ENCODE peak calls at places on chromosomes 3 and 15, in four cellular contexts. K is left ventricle myocardium inferior, N is lower lobe of right lung, H is suprapubic skin. W is an unnamed sample. For H3K27me3, the result is how much of the 10 kb centered on the place peaks cover.

GRCh38 chr3:38990621-38991020 is 61.1 kb downstream of the SCN11A start:
- DNase-seq in K (no peak), N (no peak), H (no peak), W (no peak)

GRCh38 chr15:61839541-61839940 is 220.7 kb downstream of the VPS13C start:
- DNase-seq in K (no peak), N (no peak), H (no peak), W (no peak)

GRCh38 chr3:42032693-42033349 is 58.3 kb upstream of the TRAK1 start:
- DNase-seq in K (peak), N (peak), H (peak), W (no peak)

GRCh38 chr3:197300361-197300760 is 1.9 kb upstream of the DLG1 start:
- DNase-seq in K (no peak), N (no peak), H (no peak), W (no peak)

GRCh38 chr15:50862553-50862952 is 45.9 kb upstream of the AP4E1 start:
- DNase-seq in K (no peak), N (no peak), H (no peak), W (no peak)

GRCh38 chr3:185767324-185767688 is 57.5 kb downstream of the IGF2BP2 start:
- DNase-seq in K (no peak), N (no peak), H (no peak), W (no peak)

GRCh38 chr3:139897759-139898158 is 37.2 kb upstream of the CLSTN2 start:
- DNase-seq in K (no peak), N (no peak), H (no peak), W (no peak)

GRCh38 chr3:113532698-113533533 is 561 bp downstream of the SIDT1 start:
- DNase-seq in K (no peak), N (peak), H (no peak), W (no peak)

GRCh38 chr3:174206607-174207192 is 652.4 kb upstream of the NAALADL2 start:
- DNase-seq in K (no peak), N (no peak), H (no peak), W (no peak)

GRCh38 chr3:13595001-13595421 is 46.1 kb downstream of the FBLN2 start:
- DNase-seq in K (no peak), N (no peak), H (no peak), W (no peak)

GRCh38 chr15:52252781-52253180 is 42.8 kb downstream of the MYO5C start:
- DNase-seq in K (no peak), N (no peak), H (no peak), W (no peak)

GRCh38 chr15:85600001-85600400 is 194.7 kb downstream of the KLHL25 start:
- DNase-seq in K (no peak), N (no peak), H (no peak), W (no peak)

GRCh38 chr15:95458736-95459135 is 871.8 kb upstream of the NR2F2 start:
- DNase-seq in K (no peak), N (no peak), H (no peak), W (no peak)

GRCh38 chr3:61777483-61777882 is 216.1 kb downstream of the PTPRG start:
- DNase-seq in K (no peak), N (no peak), H (no peak), W (no peak)

GRCh38 chr3:11452312-11452711 is 180.1 kb downstream of the ATG7 start:
- DNase-seq in K (no peak), N (no peak), H (no peak), W (no peak)

GRCh38 chr15:45177285-45177684 is 10.5 kb downstream of the SHF start:
- DNase-seq in K (no peak), N (no peak), H (no peak), W (no peak)

GRCh38 chr15:65089206-65089824 is 12.8 kb downstream of the KBTBD13 start:
- DNase-seq in K (peak), N (peak), H (no peak), W (no peak)

GRCh38 chr15:92011611-92012367 is 158.3 kb downstream of the SLCO3A1 start:
- DNase-seq in K (no peak), N (no peak), H (no peak), W (no peak)

GRCh38 chr15:92017882-92018534 is 164.5 kb downstream of the SLCO3A1 start:
- DNase-seq in K (no peak), N (no peak), H (no peak), W (no peak)

GRCh38 chr15:92018535-92019239 is 165.2 kb downstream of the SLCO3A1 start:
- DNase-seq in K (no peak), N (no peak), H (no peak), W (no peak)

GRCh38 chr15:92012368-92012629 is 158.8 kb downstream of the SLCO3A1 start:
- DNase-seq in K (no peak), N (no peak), H (no peak), W (no peak)

DNA sequence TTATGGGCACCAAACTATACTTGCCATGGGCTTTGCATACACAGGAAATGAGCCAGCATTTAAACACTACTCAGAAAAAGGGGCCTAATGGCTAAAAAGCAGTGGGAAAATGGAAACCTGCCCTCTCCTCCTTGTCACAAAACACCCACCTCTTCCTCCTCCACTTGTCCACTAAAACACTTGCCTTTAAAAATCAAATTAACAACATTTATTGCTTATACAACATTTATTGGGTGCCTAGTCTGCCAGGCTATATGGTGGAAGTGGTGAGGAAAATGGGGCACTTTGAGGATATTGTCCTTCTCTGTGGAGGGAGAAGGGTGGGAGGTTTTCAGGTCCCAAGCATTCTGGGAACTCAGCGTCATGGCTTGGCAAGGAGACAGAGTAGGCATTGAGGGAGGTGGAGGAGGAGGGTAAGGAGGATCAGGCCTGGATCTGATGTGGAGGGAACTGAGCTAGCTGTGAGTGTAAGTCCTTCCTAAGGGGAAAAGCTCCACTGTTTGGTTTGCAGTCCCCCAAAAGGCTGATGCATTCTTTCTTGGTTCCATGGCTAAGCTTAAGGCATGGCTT is 161.0 kb downstream of the SLCO3A1 start:
- DNase-seq in K (no peak), N (no peak), H (no peak), W (no peak)
- H3K27me3 ChIP-seq in K (under half), N (under half), H (under half), W (under half)

GRCh38 chr3:172216267-172216666 is 176.9 kb downstream of the FNDC3B start:
- DNase-seq in K (no peak), N (no peak), H (no peak), W (no peak)

GRCh38 chr3:172218350-172219323 is 179.3 kb downstream of the FNDC3B start:
- DNase-seq in K (no peak), N (no peak), H (no peak), W (no peak)

GRCh38 chr3:172219750-172220149 is 180.4 kb downstream of the FNDC3B start:
- DNase-seq in K (no peak), N (no peak), H (no peak), W (no peak)

GRCh38 chr3:172217877-172218276 is 178.5 kb downstream of the FNDC3B start:
- DNase-seq in K (no peak), N (no peak), H (no peak), W (no peak)

DNA sequence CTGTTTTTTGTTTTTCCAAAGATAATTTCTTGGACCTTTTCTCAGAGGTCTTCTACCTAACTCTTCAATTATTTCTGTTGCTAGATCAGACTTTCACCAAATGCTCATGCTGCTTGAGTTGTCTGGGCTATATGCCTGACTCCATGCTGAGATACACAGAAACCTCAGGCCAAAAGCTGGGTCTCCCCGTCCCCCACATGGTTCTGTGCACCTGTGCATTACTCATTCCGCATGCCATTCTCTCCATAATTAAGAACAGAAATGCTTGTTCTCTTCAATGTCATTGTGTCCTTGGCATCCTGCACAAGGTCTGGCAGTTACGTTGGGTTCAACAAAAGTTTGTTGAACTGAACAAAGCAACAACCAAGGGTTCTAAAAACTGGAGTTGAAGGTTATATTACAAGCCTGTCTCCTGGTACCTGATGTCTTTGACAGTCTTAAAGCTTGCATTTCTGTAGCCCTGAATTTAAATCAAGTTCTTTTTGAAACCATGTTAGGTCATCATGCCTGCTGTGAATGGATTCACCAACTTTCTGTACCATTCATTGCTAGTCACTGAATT is 177.5 kb downstream of the FNDC3B start:
- DNase-seq in K (no peak), N (no peak), H (no peak), W (no peak)
- H3K27ac ChIP-seq in K (peak), N (no peak), H (no peak), W (no peak)

GRCh38 chr3:129162729-129163579 is 2.1 kb upstream of the ISY1 start:
- DNase-seq in K (no peak), N (no peak), H (no peak), W (no peak)
- TF ChIP-seq CTCF in K (no peak), N (no peak), H (no peak), W (no peak)

GRCh38 chr3:122314467-122314866 is 10.6 kb upstream of the CSTA start:
- DNase-seq in K (no peak), N (no peak), H (no peak), W (no peak)
- H3K27me3 ChIP-seq in K (under half), N (under half), H (under half), W (under half)

GRCh38 chr3:192092388-192093005 is 631.5 kb downstream of the PYDC2 start:
- DNase-seq in K (no peak), N (no peak), H (no peak), W (no peak)

GRCh38 chr3:192091831-192092230 is 630.9 kb downstream of the PYDC2 start:
- DNase-seq in K (no peak), N (no peak), H (no peak), W (no peak)

DNA sequence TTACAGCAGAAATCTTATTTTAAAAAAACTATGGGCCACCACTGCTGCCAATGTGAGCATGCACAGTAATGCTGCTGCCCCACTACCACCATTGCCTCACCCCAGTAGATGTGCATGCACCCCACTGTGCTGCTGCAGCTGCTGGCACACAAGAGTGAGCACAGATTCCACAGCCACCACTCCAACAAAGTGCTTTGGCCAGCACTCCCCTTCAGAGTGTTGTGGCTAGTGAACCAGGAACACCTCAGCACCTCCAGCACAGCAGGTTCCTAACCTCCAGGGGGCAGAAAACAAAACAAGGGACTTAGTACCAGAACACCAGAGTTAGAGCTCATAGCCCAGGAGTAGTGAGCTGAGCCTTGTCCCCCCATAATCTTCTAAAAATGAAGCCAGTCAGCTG is 629.6 kb downstream of the PYDC2 start:
- DNase-seq in K (no peak), N (no peak), H (no peak), W (no peak)
- H3K27ac ChIP-seq in K (no peak), N (no peak), H (no peak), W (no peak)

GRCh38 chr3:50352762-50353161 is 2.1 kb downstream of the CYB561D2 start:
- DNase-seq in K (no peak), N (no peak), H (no peak), W (no peak)
- TF ChIP-seq CTCF in K (no peak), N (no peak), H (peak), W (no peak)

GRCh38 chr15:59801649-59802048 is 112.5 kb upstream of the BNIP2 start:
- DNase-seq in K (no peak), N (no peak), H (no peak), W (no peak)

GRCh38 chr15:59797756-59798604 is 108.9 kb upstream of the BNIP2 start:
- DNase-seq in K (no peak), N (no peak), H (no peak), W (no peak)

GRCh38 chr15:59794229-59794886 is 105.2 kb upstream of the BNIP2 start:
- DNase-seq in K (no peak), N (no peak), H (no peak), W (no peak)

DNA sequence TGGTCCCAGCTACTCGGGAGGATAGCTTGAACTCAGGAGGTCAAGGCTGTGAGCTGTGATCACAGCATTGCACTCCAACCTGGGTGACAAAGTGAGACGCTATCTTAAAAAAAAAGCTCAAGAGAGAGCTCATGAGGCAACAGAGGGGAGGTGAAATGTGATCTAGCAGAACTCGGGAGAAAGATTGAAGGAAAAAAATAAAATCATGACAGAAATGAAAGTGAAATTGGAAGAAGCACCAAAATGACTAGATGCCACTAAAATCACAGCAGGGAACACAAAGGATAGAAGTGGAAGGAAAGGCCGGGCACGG is 109.4 kb upstream of the BNIP2 start:
- DNase-seq in K (no peak), N (no peak), H (no peak), W (no peak)
- H3K27me3 ChIP-seq in K (half or more), N (under half), H (under half), W (under half)

DNA sequence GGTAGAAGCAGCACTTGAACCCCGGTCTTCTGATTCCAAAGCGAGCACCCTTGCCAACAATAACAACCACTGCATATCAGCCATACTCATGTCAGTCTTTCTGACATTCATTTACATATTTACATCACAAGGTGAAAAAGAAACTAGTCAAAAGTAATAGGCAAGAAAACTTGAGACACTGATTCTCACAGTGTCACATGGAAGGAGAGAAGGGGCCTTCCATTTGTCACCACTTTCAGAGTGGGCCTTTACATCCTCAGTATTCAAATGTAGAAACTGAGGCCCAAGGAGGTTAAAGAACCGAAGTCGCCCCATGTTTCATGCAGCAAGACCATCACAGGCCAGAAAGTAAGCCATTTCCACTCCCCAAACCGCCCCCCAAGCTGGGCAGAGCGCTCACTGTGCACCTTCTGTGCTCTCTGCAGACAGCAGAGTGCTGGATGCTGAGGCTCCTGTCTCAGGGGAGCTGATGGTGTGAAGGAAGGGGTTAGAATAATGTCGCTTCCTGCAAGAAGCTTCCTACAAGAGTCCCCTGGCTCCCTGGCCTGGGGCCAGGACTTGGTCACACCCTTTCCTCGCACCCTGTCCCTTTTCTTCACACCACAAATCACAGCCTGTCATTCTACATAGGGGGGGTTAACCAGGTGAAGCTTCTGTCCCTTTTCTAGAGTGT is 260.1 kb downstream of the UACA start:
- DNase-seq in K (no peak), N (no peak), H (no peak), W (no peak)
- H3K27ac ChIP-seq in K (no peak), N (no peak), H (no peak), W (no peak)

DNA sequence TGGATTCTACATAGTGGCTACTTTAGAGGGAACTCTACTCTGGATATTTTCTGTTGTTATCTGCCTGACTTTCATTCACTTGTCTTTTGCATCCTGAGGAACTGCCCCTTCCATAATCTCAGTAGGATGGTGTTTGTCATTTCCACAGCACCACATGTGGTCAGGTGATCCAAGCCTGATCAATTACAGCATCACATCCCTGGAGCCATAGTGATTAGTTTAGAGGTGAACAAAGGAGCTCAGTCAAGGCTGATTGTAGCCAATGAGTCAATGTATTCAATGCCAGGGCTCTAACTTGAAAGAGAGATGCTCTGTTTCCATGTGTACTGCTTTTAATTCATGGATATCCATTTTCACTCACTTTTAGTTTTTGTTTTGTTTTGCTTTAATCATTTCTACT is 478.7 kb upstream of the ADAMTS9 start:
- DNase-seq in K (no peak), N (no peak), H (no peak), W (no peak)
- TF ChIP-seq CTCF in K (no peak), N (no peak), H (no peak), W (no peak)